ENCODE peak calls at places on chromosomes 4 and X, in seven cellular contexts. G, H, E, A, R, F and O are unnamed samples. For H3K4me1, the result is how much of the 10 kb centered on the place peaks cover.

GRCh38 chrX:68647156-68647957 is at the start of gene STARD8:
- DNase-seq in G (peak), H (peak), E (peak), A (peak), R (peak), F (no peak), O (peak)

GRCh38 chr4:76811604-76812412 is 86.1 kb downstream of the SOWAHB start:
- DNase-seq in G (no peak), H (no peak), E (no peak), A (peak), R (no peak), F (no peak), O (no peak)

GRCh38 chrX:109934434-109934833 is 68.5 kb upstream of the TMEM164 start:
- DNase-seq in G (no peak), H (no peak), E (no peak), A (no peak), R (no peak), F (no peak), O (no peak)

GRCh38 chrX:106608016-106608415 is 3.8 kb upstream of the RADX start:
- DNase-seq in G (no peak), H (no peak), E (no peak), A (no peak), R (no peak), F (no peak), O (no peak)

GRCh38 chr4:41693629-41694028 is 54.9 kb downstream of the PHOX2B start:
- DNase-seq in G (no peak), H (peak), E (no peak), A (no peak), R (no peak), F (no peak), O (no peak)

GRCh38 chrX:12496343-12496742 is 294.9 kb upstream of the PRPS2 start:
- DNase-seq in G (no peak), H (no peak), E (no peak), A (no peak), R (no peak), F (no peak), O (no peak)

GRCh38 chrX:118520206-118520857 is 24.7 kb downstream of the DOCK11 start:
- DNase-seq in G (no peak), H (no peak), E (no peak), A (no peak), R (no peak), F (no peak), O (no peak)

GRCh38 chrX:138877746-138878145 is 166.2 kb upstream of the FGF13 start:
- DNase-seq in G (no peak), H (no peak), E (no peak), A (no peak), R (no peak), F (no peak), O (no peak)

GRCh38 chr4:107801766-107802211 is 22.9 kb upstream of the SGMS2 start:
- DNase-seq in G (no peak), H (no peak), E (no peak), A (no peak), R (no peak), F (no peak), O (no peak)

GRCh38 chr4:699816-700580 is 5.6 kb upstream of the PCGF3 start:
- DNase-seq in G (no peak), H (no peak), E (no peak), A (no peak), R (no peak), F (no peak), O (no peak)

GRCh38 chr4:187814737-187815465 is 180.7 kb upstream of the ZFP42 start:
- DNase-seq in G (peak), H (no peak), E (no peak), A (no peak), R (peak), F (no peak), O (no peak)

GRCh38 chrX:12804655-12805054 is 13.4 kb downstream of the PRPS2 start:
- DNase-seq in G (no peak), H (no peak), E (no peak), A (no peak), R (no peak), F (peak), O (no peak)

GRCh38 chrX:5341902-5342301 is 886.8 kb downstream of the NLGN4X start:
- DNase-seq in G (no peak), H (no peak), E (no peak), A (no peak), R (no peak), F (no peak), O (no peak)

GRCh38 chrX:71949363-71949762 is 38.7 kb downstream of the NHSL2 start:
- DNase-seq in G (no peak), H (no peak), E (no peak), A (no peak), R (no peak), F (no peak), O (no peak)

GRCh38 chr4:37431417-37431743 is 186.8 kb downstream of the NWD2 start:
- DNase-seq in G (no peak), H (no peak), E (no peak), A (no peak), R (no peak), F (no peak), O (no peak)

GRCh38 chr4:74661427-74662171 is 132.7 kb downstream of the BTC start:
- DNase-seq in G (no peak), H (no peak), E (no peak), A (no peak), R (no peak), F (no peak), O (no peak)

GRCh38 chr4:967113-968104 is 6.0 kb downstream of the DGKQ start:
- DNase-seq in G (no peak), H (no peak), E (no peak), A (peak), R (no peak), F (no peak), O (no peak)

GRCh38 chr4:56731857-56732256 is 50.8 kb upstream of the HOPX start:
- DNase-seq in G (peak), H (no peak), E (peak), A (peak), R (no peak), F (peak), O (no peak)

GRCh38 chr4:7052923-7053715 is 9.9 kb downstream of the TADA2B start:
- DNase-seq in G (peak), H (no peak), E (no peak), A (no peak), R (no peak), F (no peak), O (peak)

GRCh38 chr4:54384563-54384962 is 155.5 kb downstream of the PDGFRA start:
- DNase-seq in G (no peak), H (no peak), E (no peak), A (peak), R (peak), F (peak), O (peak)

GRCh38 chr4:44638091-44638490 is 13.3 kb downstream of the YIPF7 start:
- DNase-seq in G (no peak), H (no peak), E (no peak), A (no peak), R (no peak), F (no peak), O (no peak)

GRCh38 chr4:3045500-3045850 is 28.9 kb downstream of the HTT-AS start:
- DNase-seq in G (peak), H (no peak), E (peak), A (no peak), R (no peak), F (peak), O (peak)

GRCh38 chr4:89157488-89158024 is 46.2 kb downstream of the TIGD2 start:
- DNase-seq in G (no peak), H (no peak), E (no peak), A (no peak), R (no peak), F (no peak), O (no peak)

GRCh38 chrX:85828771-85829170 is 218.6 kb downstream of the CHM start:
- DNase-seq in G (no peak), H (no peak), E (no peak), A (no peak), R (no peak), F (no peak), O (no peak)

GRCh38 chrX:149512225-149512885 is 7.2 kb upstream of the IDS start:
- DNase-seq in G (peak), H (peak), E (no peak), A (peak), R (peak), F (peak), O (peak)

GRCh38 chr4:47551682-47552081 is 66.6 kb downstream of the ATP10D start:
- DNase-seq in G (no peak), H (no peak), E (no peak), A (no peak), R (no peak), F (no peak), O (no peak)

GRCh38 chr4:123640271-123640670 is 243.7 kb downstream of the SPRY1 start:
- DNase-seq in G (no peak), H (no peak), E (no peak), A (no peak), R (no peak), F (no peak), O (no peak)

GRCh38 chr4:123250843-123251242 is 145.8 kb upstream of the SPRY1 start:
- DNase-seq in G (no peak), H (peak), E (no peak), A (no peak), R (no peak), F (no peak), O (no peak)

GRCh38 chr4:16037901-16038300 is 45.9 kb downstream of the PROM1 start:
- DNase-seq in G (no peak), H (no peak), E (no peak), A (no peak), R (no peak), F (no peak), O (no peak)
- H3K4me1 ChIP-seq in G (under half), H (under half), E (under half), A (under half), R (under half), F (under half), O (under half)

DNA sequence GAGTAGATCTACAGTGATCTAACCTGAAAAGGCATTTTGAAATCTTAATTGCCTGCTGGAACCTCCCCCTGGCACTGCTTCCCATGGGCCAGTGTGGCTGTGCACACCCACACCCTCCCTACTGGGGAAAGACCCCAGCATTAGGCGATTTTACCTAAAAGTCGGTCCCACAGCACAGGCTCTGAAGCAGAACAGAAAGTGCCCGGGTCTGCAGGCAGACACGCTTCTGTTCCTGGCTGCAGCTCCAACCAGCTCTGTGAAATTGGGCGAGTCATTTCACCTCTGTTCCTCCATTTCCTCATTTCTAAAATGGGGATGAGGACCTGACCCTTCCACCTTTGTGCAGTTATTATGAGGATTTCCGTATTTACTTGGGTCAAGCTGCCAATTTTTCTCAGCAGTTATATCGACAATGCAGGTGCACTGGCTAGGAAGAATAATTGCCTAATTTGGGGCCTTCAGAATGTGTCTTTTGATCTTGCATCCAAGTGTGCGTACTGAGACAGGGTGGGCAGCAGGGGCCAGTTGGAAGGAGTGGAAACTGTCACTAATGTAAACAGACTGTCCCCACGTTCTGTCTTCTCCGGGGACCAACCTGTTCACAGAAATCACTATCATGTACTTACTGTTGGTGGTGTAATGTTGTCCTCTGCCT is 7.1 kb downstream of the KLF3 start:
- DNase-seq in G (no peak), H (no peak), E (no peak), A (peak), R (no peak), F (peak), O (peak)
- H3K4me1 ChIP-seq in G (half or more), H (half or more), E (half or more), A (under half), R (half or more), F (half or more), O (half or more)

GRCh38 chr4:100983426-100983825 is 363.9 kb downstream of the PPP3CA start:
- DNase-seq in G (no peak), H (no peak), E (no peak), A (no peak), R (no peak), F (no peak), O (no peak)

GRCh38 chr4:100982345-100982744 is 365.0 kb downstream of the PPP3CA start:
- DNase-seq in G (no peak), H (no peak), E (no peak), A (no peak), R (no peak), F (no peak), O (no peak)

GRCh38 chr4:100984901-100985300 is 362.4 kb downstream of the PPP3CA start:
- DNase-seq in G (no peak), H (no peak), E (no peak), A (no peak), R (no peak), F (no peak), O (no peak)

GRCh38 chr4:100977746-100978397 is 369.5 kb downstream of the PPP3CA start:
- DNase-seq in G (no peak), H (peak), E (no peak), A (no peak), R (no peak), F (no peak), O (no peak)

DNA sequence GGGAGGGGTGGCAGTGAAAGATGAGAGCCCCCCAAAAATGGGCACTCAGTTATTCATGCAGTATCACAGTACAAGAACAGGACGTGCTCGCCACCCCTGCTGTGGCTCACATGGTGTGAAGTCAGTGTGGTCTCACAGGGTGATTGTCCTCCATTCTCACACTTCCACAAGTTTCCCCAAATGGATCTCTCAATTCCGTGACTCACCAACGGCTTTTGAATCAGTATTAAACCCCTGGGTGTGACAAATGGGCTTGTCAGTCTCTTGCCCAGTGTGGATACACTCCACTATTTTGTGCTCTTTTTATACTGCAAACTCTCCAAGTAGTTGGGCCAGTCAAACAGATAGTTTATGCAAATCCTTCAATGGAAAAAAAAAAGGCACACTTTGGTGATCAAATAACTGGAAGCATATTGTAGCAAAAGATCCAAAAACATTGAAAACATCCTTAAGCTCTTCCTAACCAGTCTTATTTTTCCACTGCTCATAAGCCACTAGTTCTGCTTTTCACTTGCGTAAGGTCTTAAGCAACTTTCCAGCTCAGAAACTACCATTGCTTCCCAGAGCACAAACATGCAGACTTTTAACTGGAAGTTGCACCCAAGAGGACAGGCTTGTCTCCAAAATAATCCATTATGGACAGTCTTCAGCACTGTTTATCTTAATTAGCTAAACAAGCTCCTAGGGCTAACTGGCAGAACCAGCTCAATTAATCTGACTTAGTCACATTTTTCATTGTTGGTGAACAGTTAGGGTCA is 365.7 kb downstream of the PPP3CA start:
- DNase-seq in G (no peak), H (no peak), E (no peak), A (peak), R (no peak), F (no peak), O (no peak)
- H3K4me1 ChIP-seq in G (under half), H (under half), E (under half), A (under half), R (under half), F (under half), O (under half)

DNA sequence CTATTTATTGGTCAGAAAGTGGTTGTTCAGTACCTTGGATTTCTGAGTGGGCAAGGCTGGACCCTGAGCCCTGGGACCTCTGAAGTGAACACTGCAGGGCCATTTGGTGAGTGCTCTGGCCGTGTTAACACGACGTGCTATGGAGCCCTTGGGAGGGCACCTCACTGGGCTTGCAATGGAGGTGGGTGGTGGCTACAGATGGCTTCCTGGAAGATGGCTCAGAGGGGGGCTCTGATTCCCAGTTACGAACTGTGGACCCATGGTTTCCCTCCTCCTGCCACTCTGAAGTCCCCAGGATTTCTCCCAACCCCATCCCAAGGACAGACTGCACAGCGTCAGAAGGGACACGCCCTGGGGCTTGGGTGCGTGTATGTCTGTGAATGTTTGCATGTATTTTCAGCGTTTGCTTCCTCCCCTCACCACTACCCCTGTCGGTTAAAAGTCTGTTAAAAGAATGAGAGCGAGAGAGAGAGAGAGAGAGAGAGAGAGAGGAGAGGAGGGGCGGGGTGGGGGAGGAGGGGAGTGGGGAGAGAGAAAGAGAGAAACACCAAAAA is 3.7 kb upstream of the RHOH start:
- DNase-seq in G (no peak), H (no peak), E (no peak), A (no peak), R (no peak), F (peak), O (no peak)
- H3K4me1 ChIP-seq in G (under half), H (under half), E (under half), A (under half), R (under half), F (under half), O (half or more)

DNA sequence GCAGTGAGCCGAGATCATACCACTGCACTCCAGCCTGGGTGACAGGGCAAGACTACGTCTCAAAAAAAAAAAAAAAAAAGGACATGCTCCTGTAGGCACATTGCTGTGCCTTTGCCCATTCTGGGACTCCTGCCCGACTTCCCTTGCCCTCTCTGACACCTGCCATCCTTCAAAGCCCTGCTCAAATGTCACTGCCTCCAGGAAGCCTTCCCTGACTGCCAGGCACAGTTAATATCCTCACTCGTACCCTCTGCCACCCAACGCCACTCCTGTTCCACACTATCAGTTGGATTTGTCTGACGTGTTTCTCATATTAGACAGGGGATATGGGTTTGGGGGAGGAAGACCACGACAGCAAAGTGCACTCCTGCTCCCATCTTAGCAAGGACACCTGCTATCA is 12.2 kb upstream of the SH3TC1 start:
- DNase-seq in G (no peak), H (no peak), E (no peak), A (no peak), R (no peak), F (no peak), O (no peak)
- H3K4me1 ChIP-seq in G (half or more), H (under half), E (under half), A (under half), R (under half), F (under half), O (under half)

GRCh38 chr4:13601848-13602247 is 25.7 kb downstream of the BOD1L1 start:
- DNase-seq in G (no peak), H (no peak), E (no peak), A (no peak), R (no peak), F (no peak), O (no peak)
- H3K4me1 ChIP-seq in G (under half), H (under half), E (under half), A (under half), R (under half), F (under half), O (under half)